ENCODE peak calls at places on chromosome 19, in five cellular contexts. E, U, Y, Z and T are unnamed samples.

GRCh38 chr19:29753190-29753933 is 38.3 kb upstream of the C19orf12 start:
- DNase-seq in Y (peak), Z (no peak), E (no peak), U (no peak), T (no peak)

GRCh38 chr19:46551175-46551574 is 50.0 kb upstream of the CALM3 start:
- DNase-seq in U (no peak), Y (no peak), E (no peak), Z (no peak), T (no peak)

GRCh38 chr19:10621966-10622365 is 3.4 kb upstream of the SLC44A2 start:
- DNase-seq in Y (no peak), Z (no peak), U (no peak), E (no peak), T (no peak)

GRCh38 chr19:11570039-11570462 is 7.4 kb downstream of the ACP5 start:
- DNase-seq in Z (no peak), E (no peak), Y (no peak), U (no peak), T (no peak)

GRCh38 chr19:38023661-38024574 is 116.9 kb downstream of the SIPA1L3 start:
- DNase-seq in U (no peak), Y (no peak), Z (no peak), E (no peak), T (no peak)

GRCh38 chr19:45971260-45971902 is 2.3 kb downstream of the NOVA2 start:
- DNase-seq in Z (no peak), E (no peak), Y (no peak), U (no peak), T (no peak)

GRCh38 chr19:38806371-38806770 is 6.4 kb downstream of the LGALS4 start:
- DNase-seq in U (no peak), E (no peak), Y (no peak), Z (no peak), T (no peak)

GRCh38 chr19:29449371-29449770 is 76.4 kb upstream of the VSTM2B start:
- DNase-seq in U (no peak), E (no peak), Z (no peak), Y (no peak), T (no peak)

GRCh38 chr19:14576363-14576762 is 4.5 kb upstream of the NDUFB7 start:
- DNase-seq in Z (no peak), Y (no peak), E (no peak), U (no peak), T (no peak)

GRCh38 chr19:50565984-50566903 is 2.0 kb downstream of the LRRC4B start:
- DNase-seq in U (no peak), E (no peak), Z (no peak), Y (no peak), T (no peak)

GRCh38 chr19:38917921-38918491 is 6.0 kb upstream of the CCER2 start:
- DNase-seq in Z (no peak), E (no peak), U (peak), Y (no peak), T (no peak)

GRCh38 chr19:56015756-56016155 is 29.2 kb downstream of the NLRP5 start:
- DNase-seq in U (peak), Z (no peak), E (no peak), Y (peak), T (no peak)

GRCh38 chr19:29836409-29836825 is 24.6 kb downstream of the CCNE1 start:
- DNase-seq in U (no peak), Y (no peak), Z (no peak), E (peak), T (no peak)

GRCh38 chr19:29378126-29378525 is 147.7 kb upstream of the VSTM2B start:
- DNase-seq in U (no peak), Z (no peak), Y (no peak), E (no peak), T (no peak)

GRCh38 chr19:13241321-13242104 is 91.3 kb downstream of the IER2 start:
- DNase-seq in Z (no peak), Y (no peak), E (no peak), U (no peak), T (no peak)

GRCh38 chr19:58395220-58395978 is at the start of gene RNF225:
- DNase-seq in U (no peak), E (no peak), Z (peak), Y (no peak), T (no peak)

GRCh38 chr19:6721773-6722172 is 1.3 kb upstream of the C3 start:
- DNase-seq in Z (no peak), E (no peak), U (no peak), Y (no peak), T (no peak)

GRCh38 chr19:38134538-38135149 is 89.4 kb downstream of the DPF1 start:
- DNase-seq in Z (no peak), U (peak), Y (peak), E (no peak), T (no peak)

DNA sequence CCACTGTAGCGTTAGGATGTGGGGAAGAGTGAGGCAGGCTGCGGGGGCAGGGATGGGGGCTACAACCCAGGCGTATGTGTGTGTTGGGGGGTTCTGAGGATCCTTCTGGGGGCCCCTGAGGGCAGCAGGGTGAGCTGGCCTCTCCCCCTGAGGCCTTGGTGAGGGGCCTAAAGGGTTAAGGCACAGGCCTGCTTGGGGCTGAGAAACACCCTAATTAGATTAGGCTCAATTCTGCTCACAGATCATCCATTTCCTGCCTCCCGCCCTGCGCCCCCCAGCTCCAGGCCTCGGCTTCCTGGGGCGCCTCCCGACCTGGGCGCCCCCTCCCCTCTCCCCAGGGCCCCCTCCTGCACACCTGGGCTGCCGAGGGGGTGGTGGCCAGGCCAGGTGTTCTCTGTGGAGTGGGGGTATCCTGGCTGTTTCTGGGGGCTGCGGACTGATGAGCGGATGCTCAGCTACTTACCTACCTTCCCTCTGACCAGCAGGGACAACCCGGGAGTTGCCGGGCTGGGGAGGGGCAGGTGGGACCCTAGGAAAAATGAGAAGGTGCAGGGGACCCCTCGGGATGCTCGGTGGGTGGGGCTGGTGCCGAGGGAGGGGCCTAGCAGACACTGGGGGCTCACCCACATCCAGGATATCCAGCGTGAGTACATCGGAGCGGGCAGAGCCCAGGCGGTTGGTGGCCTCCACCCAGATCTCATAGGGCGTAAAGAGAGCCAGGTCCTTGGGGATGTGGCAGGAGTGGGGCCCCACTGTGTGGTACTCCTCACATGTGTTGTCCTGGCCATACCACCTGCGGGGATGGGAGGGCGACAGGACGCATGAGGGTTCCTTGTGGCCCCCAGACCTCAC is 8.6 kb downstream of the CRLF1 start:
- DNase-seq in Y (no peak), Z (no peak), U (no peak), E (no peak), T (no peak)
- TF ChIP-seq ATF3 in Y (no peak), Z (no peak), U (no peak), E (no peak), T (no peak)

GRCh38 chr19:33161201-33161600 is 29.3 kb downstream of the WDR88 start:
- DNase-seq in Y (no peak), U (no peak), Z (no peak), E (no peak), T (no peak)

GRCh38 chr19:33159149-33159548 is 27.2 kb downstream of the WDR88 start:
- DNase-seq in U (no peak), Z (no peak), Y (no peak), E (no peak), T (no peak)

GRCh38 chr19:33158365-33158764 is 26.5 kb downstream of the WDR88 start:
- DNase-seq in E (no peak), U (peak), Z (no peak), Y (no peak), T (no peak)

GRCh38 chr19:33157906-33158305 is 26.0 kb downstream of the WDR88 start:
- DNase-seq in Y (no peak), U (no peak), E (no peak), Z (no peak), T (no peak)

DNA sequence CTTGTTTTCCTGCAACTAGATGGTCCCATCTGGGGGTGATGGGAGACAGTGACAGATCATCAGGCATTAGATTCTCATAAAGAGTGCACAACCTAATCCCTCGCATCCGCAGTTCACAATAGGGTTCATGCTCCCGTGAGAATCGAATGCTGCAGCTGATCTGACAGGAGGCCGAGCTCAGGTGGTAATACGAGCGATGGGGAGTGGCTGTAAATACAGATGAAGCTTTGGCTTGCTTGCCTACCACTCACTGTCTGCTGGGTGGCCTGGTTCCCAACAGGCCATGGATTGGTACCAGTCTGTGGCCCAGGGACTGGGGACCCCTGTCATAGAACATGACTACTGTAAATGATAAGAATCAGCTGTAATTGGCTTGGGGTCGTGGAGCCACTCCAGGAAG is 28.0 kb downstream of the WDR88 start:
- DNase-seq in Z (no peak), Y (no peak), U (no peak), E (no peak), T (no peak)
- H3K27ac ChIP-seq in Z (no peak), Y (no peak), U (no peak), E (no peak), T (no peak)

DNA sequence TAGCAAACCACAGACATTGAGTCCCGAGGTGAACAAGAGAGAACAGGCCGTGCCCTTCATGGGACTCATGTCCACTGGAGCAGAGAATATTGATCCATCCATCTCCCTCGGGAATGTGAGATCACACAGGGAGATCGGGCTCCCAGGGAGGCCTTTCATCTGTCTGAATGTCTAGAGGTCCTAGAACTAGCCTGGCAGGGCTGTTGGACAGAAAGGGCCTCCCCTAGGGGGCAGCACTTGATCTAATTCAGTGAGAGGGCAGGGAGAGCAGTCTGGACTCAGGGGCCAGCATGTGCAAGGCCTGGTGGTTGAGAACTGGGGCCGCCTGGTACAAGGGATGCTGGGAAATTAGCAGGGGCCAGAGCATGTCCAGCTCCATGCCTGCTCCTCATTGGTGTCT is 4.3 kb downstream of the RUVBL2 start:
- DNase-seq in E (no peak), U (peak), Y (peak), Z (no peak), T (peak)
- TF ChIP-seq MAX in E (no peak), U (peak), Y (peak), Z (peak), T (peak)

GRCh38 chr19:41298327-41298964 is 11.5 kb upstream of the CCDC97 start:
- DNase-seq in U (no peak), Z (no peak), E (no peak), Y (no peak), T (no peak)
- TF ChIP-seq ATF3 in U (no peak), Z (no peak), E (no peak), Y (no peak), T (no peak)

GRCh38 chr19:17418710-17419109 is 1.1 kb upstream of the MVB12A start:
- DNase-seq in Z (no peak), U (no peak), Y (no peak), E (no peak), T (no peak)
- H3K27ac ChIP-seq in Z (no peak), U (peak), Y (peak), E (peak), T (peak)

DNA sequence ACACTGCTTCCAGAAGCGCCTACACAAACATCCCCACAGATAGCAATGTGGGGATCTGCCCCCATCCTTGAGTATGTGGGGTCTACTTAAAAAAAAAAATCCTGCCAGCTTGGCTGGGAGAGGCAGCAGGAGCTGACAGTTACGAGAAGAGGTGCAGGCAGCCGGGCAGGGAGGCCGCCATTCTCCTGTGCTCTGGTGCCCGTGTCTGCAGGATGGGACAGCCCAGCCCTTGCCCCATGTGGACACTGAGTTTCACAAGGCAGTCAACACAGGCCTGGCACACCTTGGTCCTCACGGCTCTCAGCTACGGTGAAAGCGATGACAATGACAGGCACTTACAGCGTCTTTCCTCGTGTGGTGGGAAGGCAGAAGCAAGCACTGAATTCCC is 24.0 kb downstream of the MPND start:
- DNase-seq in Y (no peak), Z (no peak), E (no peak), U (no peak), T (no peak)
- TF ChIP-seq MAX in Y (no peak), Z (no peak), E (no peak), U (no peak), T (no peak)

GRCh38 chr19:1429750-1430149 is 8.4 kb upstream of the RPS15 start:
- DNase-seq in Y (no peak), U (no peak), Z (no peak), E (no peak), T (no peak)
- TF ChIP-seq ATF3 in Y (no peak), U (no peak), Z (no peak), E (no peak), T (no peak)

GRCh38 chr19:2330255-2330631 is 1.8 kb downstream of the SPPL2B start:
- DNase-seq in U (no peak), Z (no peak), E (no peak), Y (no peak), T (no peak)

GRCh38 chr19:2333027-2333806 is 4.7 kb downstream of the SPPL2B start:
- DNase-seq in E (no peak), Z (no peak), U (no peak), Y (no peak), T (no peak)

GRCh38 chr19:2332341-2333026 is 4.0 kb downstream of the SPPL2B start:
- DNase-seq in E (peak), Y (no peak), U (no peak), Z (no peak), T (no peak)

GRCh38 chr19:2330632-2331284 is 2.3 kb downstream of the SPPL2B start:
- DNase-seq in Y (no peak), Z (no peak), U (peak), E (no peak), T (no peak)

DNA sequence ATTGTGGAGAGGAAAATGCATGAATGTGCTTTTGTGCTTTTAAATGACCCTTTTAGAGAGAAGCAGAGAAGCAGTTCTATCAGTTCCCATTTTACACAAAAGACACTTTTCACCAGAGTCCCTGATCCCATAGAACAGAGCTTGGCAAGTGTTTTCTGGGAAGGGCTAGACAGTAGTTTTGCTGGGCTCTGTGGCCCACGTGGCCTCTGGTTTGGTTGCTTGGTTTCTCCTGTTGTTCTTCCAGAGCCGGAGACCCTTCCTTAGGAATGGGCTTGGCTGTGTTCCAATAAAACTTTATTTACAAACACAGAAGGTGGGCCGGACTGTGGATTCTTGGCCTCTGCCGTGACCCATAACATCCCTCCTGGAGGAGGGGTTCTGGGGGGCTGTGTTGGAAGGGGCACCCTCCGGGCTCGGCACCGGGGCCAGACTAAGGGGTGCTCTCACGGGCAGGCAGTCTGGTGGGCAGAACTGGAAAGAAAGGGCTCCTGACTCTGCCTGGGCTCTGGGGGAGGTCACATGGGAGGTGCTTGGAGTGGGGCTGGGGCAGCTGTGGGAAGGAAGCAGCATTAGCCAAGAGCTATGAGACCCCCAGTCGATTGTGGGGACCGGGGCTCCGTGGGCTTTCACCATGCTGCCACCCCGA is 3.2 kb downstream of the SPPL2B start:
- DNase-seq in U (no peak), E (no peak), Y (no peak), Z (no peak), T (no peak)
- H3K27ac ChIP-seq in U (peak), E (peak), Y (no peak), Z (no peak), T (no peak)

GRCh38 chr19:1673645-1674292 is 21.4 kb upstream of the TCF3 start:
- DNase-seq in E (no peak), Z (no peak), U (no peak), Y (no peak), T (no peak)

GRCh38 chr19:1674293-1674679 is 21.9 kb upstream of the TCF3 start:
- DNase-seq in Y (peak), Z (no peak), E (no peak), U (no peak), T (no peak)

GRCh38 chr19:1672769-1673644 is 20.6 kb upstream of the TCF3 start:
- DNase-seq in U (no peak), Y (no peak), E (no peak), Z (no peak), T (no peak)

GRCh38 chr19:1672038-1672768 is 19.8 kb upstream of the TCF3 start:
- DNase-seq in Y (peak), E (no peak), U (no peak), Z (no peak), T (no peak)

DNA sequence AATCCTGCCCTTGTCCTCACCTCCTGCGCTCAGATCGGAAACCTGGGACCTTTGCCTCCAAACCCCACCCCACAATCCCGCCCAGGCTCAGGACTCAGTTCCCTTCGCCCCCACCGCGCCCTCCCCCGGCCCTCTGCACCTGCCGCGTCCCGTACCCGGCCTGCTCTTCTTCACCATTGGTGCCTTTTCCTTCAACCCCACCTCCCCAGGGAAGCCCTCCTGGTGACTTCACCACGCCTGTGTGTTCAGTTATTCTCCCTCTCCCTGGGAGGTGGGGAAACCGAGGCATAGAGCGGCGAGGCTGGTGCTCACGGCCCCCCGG is 19.3 kb upstream of the TCF3 start:
- DNase-seq in E (no peak), Y (peak), Z (no peak), U (no peak), T (no peak)
- TF ChIP-seq MAX in E (no peak), Y (no peak), Z (no peak), U (no peak), T (no peak)

GRCh38 chr19:28299649-28300048 is 913.3 kb downstream of the UQCRFS1 start:
- DNase-seq in Z (no peak), Y (no peak), U (no peak), E (no peak), T (no peak)

GRCh38 chr19:28293685-28294084 is 919.3 kb downstream of the UQCRFS1 start:
- DNase-seq in Y (no peak), E (no peak), Z (no peak), U (no peak), T (no peak)

GRCh38 chr19:28296506-28296905 is 916.4 kb downstream of the UQCRFS1 start:
- DNase-seq in Y (no peak), Z (no peak), E (no peak), U (no peak), T (no peak)

GRCh38 chr19:28294395-28294794 is 918.6 kb downstream of the UQCRFS1 start:
- DNase-seq in Z (no peak), E (no peak), U (no peak), Y (peak), T (no peak)

DNA sequence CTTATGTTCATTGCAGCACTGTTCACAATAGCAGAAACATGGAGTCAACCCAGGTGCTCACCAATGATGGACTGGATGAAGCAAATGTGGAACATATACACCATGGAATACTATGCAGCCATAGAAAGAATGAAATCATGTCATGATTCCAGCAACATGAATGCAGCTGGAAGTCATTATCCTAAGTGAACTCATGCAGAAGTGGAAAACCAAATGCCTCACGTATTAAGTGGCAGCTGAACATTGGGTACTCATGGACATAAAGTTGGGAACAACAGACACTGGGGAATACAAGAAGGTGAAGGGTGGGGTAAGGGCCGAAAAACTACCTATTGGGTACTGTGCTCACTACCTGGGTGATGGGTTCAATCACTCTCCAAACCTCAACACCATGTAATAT is 915.9 kb downstream of the UQCRFS1 start:
- DNase-seq in Z (no peak), E (no peak), U (no peak), Y (no peak), T (no peak)
- TF ChIP-seq ATF3 in Z (no peak), E (no peak), U (no peak), Y (no peak), T (no peak)